ENCODE peak calls at places on chromosomes 5 and 9, in six cellular contexts. Y, W, H, I, O and K are unnamed samples.

GRCh38 chr5:159051431-159052281 is 48.1 kb downstream of the EBF1 start:
- DNase-seq in Y (no peak), W (no peak), H (peak; percentile 47), I (peak; percentile 35), O (no peak), K (no peak)

GRCh38 chr5:54838843-54839242 is 146.6 kb downstream of the ESM1 start:
- DNase-seq in Y (no peak), W (no peak), H (no peak), I (no peak), O (no peak), K (no peak)

GRCh38 chr5:53488195-53488594 is 7.8 kb downstream of the FST start:
- DNase-seq in Y (no peak), W (no peak), H (no peak), I (no peak), O (no peak), K (no peak)

GRCh38 chr9:5949103-5949699 is 58.5 kb downstream of the MLANA start:
- DNase-seq in Y (peak; percentile 11), W (no peak), H (peak; percentile 30), I (no peak), O (peak; percentile 34), K (no peak)

GRCh38 chr5:78717674-78718073 is 69.1 kb upstream of the LHFPL2 start:
- DNase-seq in Y (no peak), W (no peak), H (peak; percentile 19), I (no peak), O (no peak), K (no peak)

GRCh38 chr5:135193213-135194125 is 159.4 kb upstream of the PITX1 start:
- DNase-seq in Y (no peak), W (no peak), H (peak; percentile 80), I (no peak), O (no peak), K (no peak)

GRCh38 chr5:166341708-166342329 is 1949.6 kb upstream of the WWC1 start:
- DNase-seq in Y (no peak), W (no peak), H (no peak), I (no peak), O (peak; percentile 21), K (no peak)

GRCh38 chr9:120854596-120855327 is 12.0 kb upstream of the PSMD5 start:
- DNase-seq in Y (no peak), W (no peak), H (no peak), I (no peak), O (no peak), K (no peak)

GRCh38 chr9:124423591-124423990 is 8.3 kb upstream of the PSMB7 start:
- DNase-seq in Y (no peak), W (no peak), H (no peak), I (no peak), O (no peak), K (no peak)

GRCh38 chr9:89543057-89543456 is 45.1 kb upstream of the SEMA4D start:
- DNase-seq in Y (no peak), W (no peak), H (no peak), I (no peak), O (no peak), K (no peak)

GRCh38 chr5:71475788-71476384 is 20.4 kb downstream of the BDP1 start:
- DNase-seq in Y (no peak), W (no peak), H (peak; percentile 36), I (no peak), O (peak; percentile 82), K (no peak)

GRCh38 chr5:164233796-164234195 is 728.4 kb downstream of the MAT2B start:
- DNase-seq in Y (no peak), W (no peak), H (no peak), I (no peak), O (no peak), K (no peak)

GRCh38 chr9:121607434-121608248 is 43.8 kb upstream of the DAB2IP start:
- DNase-seq in Y (peak; percentile 49), W (no peak), H (peak; percentile 43), I (no peak), O (peak; percentile 83), K (no peak)

GRCh38 chr5:77638763-77639451 is 394 bp upstream of the OTP start:
- DNase-seq in Y (no peak), W (no peak), H (peak; percentile 14), I (no peak), O (no peak), K (no peak)

GRCh38 chr5:179163236-179164155 is 103.3 kb downstream of the ZNF354C start:
- DNase-seq in Y (no peak), W (no peak), H (no peak), I (no peak), O (no peak), K (no peak)

GRCh38 chr5:181044093-181044599 is 4.1 kb downstream of the BTNL9 start:
- DNase-seq in Y (no peak), W (no peak), H (no peak), I (no peak), O (no peak), K (no peak)

GRCh38 chr9:18325337-18326011 is 148.5 kb upstream of the ADAMTSL1 start:
- DNase-seq in Y (no peak), W (no peak), H (no peak), I (no peak), O (peak; percentile 66), K (no peak)

GRCh38 chr9:81083821-81084512 is 605.4 kb downstream of the TLE1 start:
- DNase-seq in Y (no peak), W (no peak), H (peak; percentile 58), I (no peak), O (peak; percentile 56), K (no peak)

GRCh38 chr9:130101963-130102362 is 48.3 kb downstream of the GPR107 start:
- DNase-seq in Y (no peak), W (no peak), H (no peak), I (no peak), O (no peak), K (no peak)

GRCh38 chr9:134373953-134374300 is 47.7 kb downstream of the RXRA start:
- DNase-seq in Y (no peak), W (no peak), H (no peak), I (no peak), O (no peak), K (no peak)

GRCh38 chr5:96114736-96115466 is 153.2 kb upstream of the ELL2 start:
- DNase-seq in Y (no peak), W (no peak), H (peak; percentile 29), I (no peak), O (peak; percentile 75), K (no peak)

GRCh38 chr5:138452720-138453119 is 12.6 kb upstream of the EGR1 start:
- DNase-seq in Y (no peak), W (no peak), H (no peak), I (no peak), O (no peak), K (no peak)

DNA sequence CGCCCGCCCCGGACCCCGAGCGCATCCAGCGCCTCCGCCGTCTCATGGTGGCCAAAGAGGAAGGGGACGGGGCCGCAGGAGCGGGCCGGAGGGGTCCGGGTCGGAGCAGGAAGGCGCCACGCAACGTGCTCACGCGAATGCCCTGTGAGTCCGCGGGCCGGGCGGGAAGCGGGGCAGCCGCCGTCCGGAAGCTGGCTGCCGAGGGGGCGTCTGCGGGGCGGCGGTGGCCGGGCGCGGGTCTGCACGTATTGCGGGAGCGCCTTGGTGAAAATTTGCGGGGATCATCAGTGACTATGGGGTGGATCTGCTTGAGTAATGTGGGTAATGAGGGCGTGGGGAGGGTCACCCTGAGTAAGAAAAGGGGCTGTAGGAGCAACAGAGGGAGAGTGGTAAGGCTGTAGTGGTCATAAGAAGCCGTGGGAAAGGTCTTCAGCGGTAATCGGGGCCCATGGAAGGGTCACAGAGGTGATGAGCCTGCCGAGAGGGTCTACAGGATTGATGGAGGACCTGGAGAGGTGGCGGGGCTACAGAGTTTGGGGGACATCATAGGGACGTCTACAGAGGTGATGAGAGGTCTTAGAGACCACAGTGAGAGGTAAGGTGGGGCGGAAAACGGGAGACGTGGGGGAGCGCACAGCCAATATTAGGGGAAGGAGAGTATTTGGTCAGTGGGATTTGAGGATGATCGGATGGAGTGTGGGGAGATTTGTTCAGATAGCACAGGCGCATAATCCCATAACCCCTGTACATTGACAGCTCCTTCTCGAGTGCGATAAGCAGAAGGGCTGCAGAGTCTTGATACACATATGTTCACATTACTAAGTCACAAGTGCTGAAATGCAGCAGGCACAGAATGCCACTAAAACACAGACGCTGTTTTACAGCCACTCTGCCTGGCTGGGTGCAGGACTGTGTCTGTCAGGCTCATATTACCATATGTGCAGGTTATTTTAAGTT is 821 bp downstream of the LSM11 start:
- DNase-seq in Y (no peak), W (no peak), H (peak; percentile 55), I (peak; percentile 23), O (peak; percentile 16), K (no peak)
- H3K4me1 ChIP-seq in Y (peaks cover 12% of the 10 kb centered on the region), W (peaks cover 18% of the 10 kb centered on the region), H (peaks cover 26% of the 10 kb centered on the region), I (peaks cover 25% of the 10 kb centered on the region), O (no peaks in the 10 kb centered on the region), K (peaks cover 5% of the 10 kb centered on the region)

GRCh38 chr9:109304350-109304749 is 16.5 kb downstream of the EPB41L4B start:
- DNase-seq in Y (no peak), W (no peak), H (no peak), I (peak; percentile 34), O (no peak), K (no peak)

GRCh38 chr9:109307380-109308240 is 13.2 kb downstream of the EPB41L4B start:
- DNase-seq in Y (no peak), W (no peak), H (no peak), I (peak; percentile 90), O (no peak), K (no peak)

GRCh38 chr9:109303900-109304299 is 17.0 kb downstream of the EPB41L4B start:
- DNase-seq in Y (no peak), W (no peak), H (no peak), I (no peak), O (no peak), K (no peak)

GRCh38 chr9:109302606-109303005 is 18.3 kb downstream of the EPB41L4B start:
- DNase-seq in Y (no peak), W (no peak), H (no peak), I (no peak), O (no peak), K (no peak)

GRCh38 chr9:109305801-109306200 is 15.1 kb downstream of the EPB41L4B start:
- DNase-seq in Y (no peak), W (no peak), H (no peak), I (no peak), O (no peak), K (no peak)
- H3K4me1 ChIP-seq in Y (no peaks in the 10 kb centered on the region), W (no peaks in the 10 kb centered on the region), H (peaks cover 5% of the 10 kb centered on the region), I (peaks cover 82% of the 10 kb centered on the region), O (no peaks in the 10 kb centered on the region), K (no peaks in the 10 kb centered on the region)

DNA sequence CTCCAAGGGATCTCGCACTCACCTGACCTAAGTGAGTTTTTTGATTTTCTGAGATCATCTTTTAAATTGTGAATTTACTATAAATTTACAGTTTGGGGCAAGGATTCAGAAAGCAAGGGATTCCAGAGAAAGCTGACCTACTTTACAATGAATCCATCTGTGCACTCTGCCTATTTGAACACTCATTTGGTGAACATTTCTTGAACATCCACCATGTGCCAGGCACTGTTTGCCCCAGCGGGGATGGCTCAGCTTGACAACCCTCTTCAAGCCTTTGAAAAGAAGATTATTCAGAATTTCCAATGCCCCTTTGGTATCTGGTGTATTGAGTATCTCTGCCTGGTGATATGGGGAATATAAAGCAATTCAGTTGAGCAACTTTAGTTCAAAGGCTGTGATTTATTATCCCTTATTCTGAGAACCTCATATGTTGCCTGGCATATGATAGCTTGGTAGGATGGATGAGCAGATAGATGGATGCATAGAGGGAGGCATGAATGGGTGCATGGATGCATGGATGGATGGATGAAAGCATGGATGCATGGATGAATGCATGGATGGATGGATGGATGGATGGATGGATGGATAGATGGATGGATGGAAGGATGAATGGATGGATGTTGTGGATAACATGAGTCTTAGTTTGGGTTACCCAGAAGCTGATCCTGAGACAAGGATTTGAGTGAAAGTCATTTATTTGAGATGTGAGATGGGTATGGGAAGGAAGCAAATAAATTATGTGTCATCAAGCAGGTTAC is 149.7 kb upstream of the ZNF366 start:
- DNase-seq in Y (no peak), W (no peak), H (no peak), I (no peak), O (no peak), K (no peak)
- H3K4me1 ChIP-seq in Y (peaks cover 25% of the 10 kb centered on the region), W (no peaks in the 10 kb centered on the region), H (no peaks in the 10 kb centered on the region), I (no peaks in the 10 kb centered on the region), O (peaks cover 29% of the 10 kb centered on the region), K (no peaks in the 10 kb centered on the region)

GRCh38 chr5:129099184-129099570 is 4.6 kb downstream of the ISOC1 start:
- DNase-seq in Y (no peak), W (no peak), H (no peak), I (no peak), O (no peak), K (no peak)
- H3K4me1 ChIP-seq in Y (peaks cover 7% of the 10 kb centered on the region), W (peaks cover 13% of the 10 kb centered on the region), H (peaks cover 40% of the 10 kb centered on the region), I (peaks cover 34% of the 10 kb centered on the region), O (no peaks in the 10 kb centered on the region), K (peaks cover 5% of the 10 kb centered on the region)